ENCODE peak calls at places on chromosomes 5 and 9, in eight cellular contexts. U is brain microvascular endothelial cell, A is testis, W is cardiac muscle cell, Y is omental fat pad, G is AG09309, H is HepG2, Q is heart right ventricle. O is an unnamed sample.

GRCh38 chr5:54673523-54674225 is 156.1 kb downstream of the SNX18 start:
- DNase-seq in U (peak; percentile 71), A (peak; percentile 67), W (peak; percentile 40), Y (no peak), G (no peak), H (no peak), Q (peak; percentile 41), O (peak; percentile 54)

GRCh38 chr5:115355095-115355494 is 58.6 kb upstream of the CCDC112 start:
- DNase-seq in U (no peak), A (no peak), W (no peak), Y (no peak), G (no peak), H (no peak), Q (no peak), O (no peak)

GRCh38 chr5:181190711-181191525 is 14.1 kb downstream of the TRIM7 start:
- DNase-seq in U (no peak), A (peak; percentile 63), W (peak; percentile 70), Y (no peak), G (no peak), H (no peak), Q (peak; percentile 36), O (peak; percentile 54)

GRCh38 chr5:142357469-142358090 is 32.8 kb upstream of the SPRY4 start:
- DNase-seq in U (peak; percentile 11), A (peak; percentile 24), W (no peak), Y (no peak), G (no peak), H (no peak), Q (no peak), O (no peak)

GRCh38 chr9:102521097-102521755 is 473.9 kb upstream of the CYLC2 start:
- DNase-seq in U (no peak), A (no peak), W (no peak), Y (no peak), G (no peak), H (no peak), Q (no peak), O (no peak)

GRCh38 chr5:142754031-142754430 is 16.1 kb upstream of the ARHGAP26 start:
- DNase-seq in U (no peak), A (no peak), W (no peak), Y (no peak), G (no peak), H (no peak), Q (no peak), O (no peak)

GRCh38 chr9:34271618-34272017 is 57.5 kb downstream of the KIF24 start:
- DNase-seq in U (no peak), A (no peak), W (no peak), Y (no peak), G (no peak), H (no peak), Q (no peak), O (no peak)

GRCh38 chr9:13446935-13447334 is 167.4 kb upstream of the MPDZ start:
- DNase-seq in U (no peak), A (no peak), W (no peak), Y (no peak), G (no peak), H (no peak), Q (no peak), O (no peak)

GRCh38 chr5:127206320-127207113 is 84.1 kb upstream of the MEGF10 start:
- DNase-seq in U (peak; percentile 76), A (no peak), W (no peak), Y (no peak), G (peak; percentile 21), H (peak; percentile 71), Q (no peak), O (no peak)

GRCh38 chr5:168592014-168592368 is 12.8 kb upstream of the PANK3 start:
- DNase-seq in U (no peak), A (no peak), W (no peak), Y (no peak), G (peak; percentile 25), H (peak; percentile 98), Q (no peak), O (no peak)

GRCh38 chr9:35193762-35194161 is 32.0 kb downstream of the UNC13B start:
- DNase-seq in U (no peak), A (no peak), W (no peak), Y (no peak), G (no peak), H (peak; percentile 64), Q (no peak), O (no peak)

GRCh38 chr5:24110019-24110615 is 534.7 kb downstream of the CDH10 start:
- DNase-seq in U (no peak), A (no peak), W (peak; percentile 32), Y (no peak), G (no peak), H (peak; percentile 2), Q (no peak), O (no peak)

GRCh38 chr9:6938447-6938846 is 180.7 kb downstream of the KDM4C start:
- DNase-seq in U (peak; percentile 78), A (no peak), W (no peak), Y (no peak), G (peak; percentile 96), H (peak; percentile 36), Q (peak; percentile 21), O (no peak)

GRCh38 chr5:175261526-175261925 is 182.5 kb downstream of the DRD1 start:
- DNase-seq in U (no peak), A (no peak), W (no peak), Y (no peak), G (no peak), H (no peak), Q (no peak), O (no peak)

GRCh38 chr5:127571732-127572131 is 54.3 kb downstream of the PRRC1 start:
- DNase-seq in U (no peak), A (no peak), W (no peak), Y (no peak), G (no peak), H (no peak), Q (no peak), O (no peak)

GRCh38 chr5:176673651-176674583 is 26.6 kb downstream of the TSPAN17 start:
- DNase-seq in U (no peak), A (no peak), W (no peak), Y (no peak), G (no peak), H (no peak), Q (no peak), O (no peak)

GRCh38 chr9:127540664-127541041 is 71.4 kb upstream of the STXBP1 start:
- DNase-seq in U (no peak), A (no peak), W (no peak), Y (no peak), G (no peak), H (no peak), Q (no peak), O (no peak)
- TF ChIP-seq CTCF in U (peak; percentile 35), A (no peak), W (no peak), Y (no peak), G (no peak), H (no peak), Q (no peak), O (no peak)

GRCh38 chr5:172766287-172767104 is 4.5 kb downstream of the DUSP1 start:
- DNase-seq in U (peak; percentile 89), A (peak; percentile 84), W (peak; percentile 49), Y (peak; percentile 79), G (peak; percentile 78), H (peak; percentile 86), Q (peak; percentile 87), O (peak; percentile 46)
- TF ChIP-seq CTCF in U (no peak), A (no peak), W (no peak), Y (no peak), G (no peak), H (no peak), Q (no peak), O (no peak)

GRCh38 chr9:110655723-110656641 is 12.6 kb upstream of the MUSK start:
- DNase-seq in U (peak; percentile 14), A (peak; percentile 32), W (no peak), Y (no peak), G (peak; percentile 97), H (no peak), Q (no peak), O (no peak)

GRCh38 chr9:110659891-110660541 is 8.6 kb upstream of the MUSK start:
- DNase-seq in U (no peak), A (no peak), W (no peak), Y (no peak), G (peak; percentile 55), H (no peak), Q (no peak), O (no peak)
- TF ChIP-seq CTCF in U (no peak), A (no peak), W (no peak), Y (no peak), G (no peak), H (no peak), Q (no peak), O (no peak)

DNA sequence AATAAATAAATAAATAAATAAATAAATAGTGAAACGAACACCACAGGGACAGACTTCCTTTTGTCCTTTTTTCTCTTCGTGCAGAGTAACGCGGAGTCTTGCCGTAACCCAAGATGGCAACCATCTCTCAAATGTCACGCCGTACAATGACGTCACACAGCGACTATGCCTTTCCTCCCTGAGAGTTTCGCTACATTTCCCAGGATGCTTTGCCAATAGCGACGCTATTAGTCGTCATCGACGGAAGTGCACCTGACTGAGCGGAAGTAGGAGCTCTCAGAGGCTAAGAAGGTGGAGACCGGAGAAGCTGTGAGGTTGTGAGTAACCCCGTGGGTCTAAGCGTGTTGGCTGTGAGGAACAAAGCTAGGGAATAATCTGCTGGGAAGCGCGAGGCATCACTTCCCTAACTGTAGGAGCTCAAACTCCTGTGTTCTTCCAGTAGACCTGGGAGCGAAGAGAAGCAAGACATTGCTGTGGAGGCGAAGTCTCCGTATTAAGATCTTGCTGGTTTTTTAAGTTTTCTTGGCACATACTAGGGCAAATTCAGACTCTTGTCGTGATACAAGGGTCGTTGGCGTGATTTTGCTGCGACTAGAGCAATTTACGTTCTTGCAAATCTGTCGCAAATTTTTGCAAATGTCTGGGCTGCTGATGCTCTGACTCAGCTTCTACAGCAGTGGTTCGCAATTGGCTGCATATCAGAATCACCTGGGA is at the start of gene TTC1:
- DNase-seq in U (peak; percentile 98), A (peak; percentile 99), W (peak; percentile 99), Y (peak; percentile 88), G (peak; percentile 93), H (peak; percentile 98), Q (peak; percentile 97), O (peak; percentile 86)
- TF ChIP-seq CTCF in U (no peak), A (peak; percentile 20), W (no peak), Y (no peak), G (no peak), H (no peak), Q (no peak), O (no peak)

GRCh38 chr5:7394889-7395431 is 978 bp upstream of the ADCY2 start:
- DNase-seq in U (no peak), A (peak; percentile 67), W (no peak), Y (no peak), G (no peak), H (no peak), Q (no peak), O (no peak)
- TF ChIP-seq CTCF in U (no peak), A (no peak), W (no peak), Y (no peak), G (no peak), H (no peak), Q (no peak), O (no peak)

GRCh38 chr5:61055434-61056006 is 106.7 kb downstream of the SMIM15 start:
- DNase-seq in U (peak; percentile 43), A (no peak), W (peak; percentile 47), Y (no peak), G (no peak), H (peak; percentile 28), Q (no peak), O (no peak)
- TF ChIP-seq CTCF in U (peak; percentile 62), A (peak; percentile 10), W (peak; percentile 72), Y (no peak), G (peak; percentile 55), H (peak; percentile 71), Q (peak; percentile 70), O (peak; percentile 50)

O was measured in natural killer cell.